ENCODE peak calls at places on chromosomes 5 and 9, in six cellular contexts. N, M, T, L, W and R are unnamed samples.

GRCh38 chr9:88396836-88397577 is 8.8 kb downstream of the SPIN1 start:
- DNase-seq in N (peak; percentile 16), M (peak; percentile 61), T (no peak), L (no peak), W (no peak), R (no peak)

GRCh38 chr5:115838885-115839518 is 2.4 kb downstream of the ATG12 start:
- DNase-seq in N (peak; percentile 86), M (peak; percentile 69), T (no peak), L (no peak), W (no peak), R (no peak)

GRCh38 chr9:91424403-91425176 is 958 bp upstream of the NFIL3 start:
- DNase-seq in N (peak; percentile 98), M (peak; percentile 94), T (peak; percentile 93), L (peak; percentile 97), W (peak; percentile 80), R (peak; percentile 71)

GRCh38 chr5:104793452-104794120 is 1231.0 kb upstream of the NUDT12 start:
- DNase-seq in N (no peak), M (no peak), T (no peak), L (no peak), W (no peak), R (no peak)

GRCh38 chr9:130181645-130182044 is 9.4 kb downstream of the NCS1 start:
- DNase-seq in N (no peak), M (no peak), T (no peak), L (no peak), W (peak; percentile 86), R (no peak)

GRCh38 chr5:1768283-1769000 is 31.2 kb downstream of the MRPL36 start:
- DNase-seq in N (no peak), M (no peak), T (no peak), L (peak; percentile 43), W (no peak), R (no peak)

GRCh38 chr9:35110327-35110758 is 5.3 kb downstream of the ATOSB start:
- DNase-seq in N (peak; percentile 67), M (peak; percentile 49), T (no peak), L (peak; percentile 92), W (peak; percentile 26), R (peak; percentile 77)

GRCh38 chr5:53423724-53424123 is 56.7 kb upstream of the FST start:
- DNase-seq in N (no peak), M (no peak), T (no peak), L (no peak), W (no peak), R (no peak)

GRCh38 chr5:149210968-149211495 is 60.6 kb upstream of the AFAP1L1 start:
- DNase-seq in N (no peak), M (peak; percentile 12), T (no peak), L (no peak), W (no peak), R (no peak)

GRCh38 chr9:26262431-26262830 is 584.2 kb upstream of the TUSC1 start:
- DNase-seq in N (no peak), M (no peak), T (no peak), L (no peak), W (no peak), R (no peak)

GRCh38 chr5:113574417-113574816 is 60.9 kb downstream of the YTHDC2 start:
- DNase-seq in N (no peak), M (peak; percentile 86), T (no peak), L (no peak), W (no peak), R (peak; percentile 83)

GRCh38 chr5:172584638-172585037 is 56.4 kb upstream of the NEURL1B start:
- DNase-seq in N (no peak), M (no peak), T (peak; percentile 51), L (no peak), W (no peak), R (no peak)

GRCh38 chr9:83935276-83935890 is 14.2 kb upstream of the KIF27 start:
- DNase-seq in N (peak; percentile 76), M (peak; percentile 87), T (no peak), L (no peak), W (peak; percentile 36), R (peak; percentile 24)

GRCh38 chr5:158755971-158756370 is 343.7 kb downstream of the EBF1 start:
- DNase-seq in N (no peak), M (no peak), T (no peak), L (no peak), W (no peak), R (peak; percentile 39)

GRCh38 chr9:98084396-98084795 is 27.9 kb downstream of the NANS start:
- DNase-seq in N (no peak), M (peak; percentile 50), T (no peak), L (no peak), W (no peak), R (no peak)

GRCh38 chr5:164358531-164359259 is 853.3 kb downstream of the MAT2B start:
- DNase-seq in N (peak; percentile 63), M (peak; percentile 59), T (no peak), L (no peak), W (no peak), R (peak; percentile 86)

GRCh38 chr5:149212203-149212951 is 59.3 kb upstream of the AFAP1L1 start:
- DNase-seq in N (peak; percentile 85), M (peak; percentile 90), T (no peak), L (no peak), W (no peak), R (peak; percentile 100)

GRCh38 chr5:177440211-177440989 is 6.2 kb upstream of the PRR7 start:
- DNase-seq in N (no peak), M (no peak), T (peak; percentile 61), L (no peak), W (no peak), R (peak; percentile 17)

GRCh38 chr9:95029720-95030119 is 287.8 kb downstream of the FANCC start:
- DNase-seq in N (peak; percentile 65), M (no peak), T (no peak), L (no peak), W (no peak), R (no peak)

GRCh38 chr5:77628840-77629552 is 9.5 kb downstream of the OTP start:
- DNase-seq in N (no peak), M (no peak), T (no peak), L (no peak), W (no peak), R (no peak)

GRCh38 chr5:77631166-77631582 is 7.3 kb downstream of the OTP start:
- DNase-seq in N (no peak), M (no peak), T (no peak), L (no peak), W (no peak), R (no peak)

GRCh38 chr5:77627869-77628674 is 10.4 kb downstream of the OTP start:
- DNase-seq in N (no peak), M (no peak), T (no peak), L (no peak), W (no peak), R (no peak)

GRCh38 chr5:77630246-77631165 is 8.0 kb downstream of the OTP start:
- DNase-seq in N (peak; percentile 32), M (no peak), T (peak; percentile 73), L (no peak), W (peak; percentile 43), R (peak; percentile 85)

GRCh38 chr5:77629553-77630245 is 8.8 kb downstream of the OTP start:
- DNase-seq in N (no peak), M (no peak), T (no peak), L (no peak), W (no peak), R (no peak)
- H3K9me3 ChIP-seq in N (peaks cover 32% of the 10 kb centered on the region), M (no peaks in the 10 kb centered on the region), T (no peaks in the 10 kb centered on the region), L (no peaks in the 10 kb centered on the region), W (peaks cover 12% of the 10 kb centered on the region), R (no peaks in the 10 kb centered on the region)

DNA sequence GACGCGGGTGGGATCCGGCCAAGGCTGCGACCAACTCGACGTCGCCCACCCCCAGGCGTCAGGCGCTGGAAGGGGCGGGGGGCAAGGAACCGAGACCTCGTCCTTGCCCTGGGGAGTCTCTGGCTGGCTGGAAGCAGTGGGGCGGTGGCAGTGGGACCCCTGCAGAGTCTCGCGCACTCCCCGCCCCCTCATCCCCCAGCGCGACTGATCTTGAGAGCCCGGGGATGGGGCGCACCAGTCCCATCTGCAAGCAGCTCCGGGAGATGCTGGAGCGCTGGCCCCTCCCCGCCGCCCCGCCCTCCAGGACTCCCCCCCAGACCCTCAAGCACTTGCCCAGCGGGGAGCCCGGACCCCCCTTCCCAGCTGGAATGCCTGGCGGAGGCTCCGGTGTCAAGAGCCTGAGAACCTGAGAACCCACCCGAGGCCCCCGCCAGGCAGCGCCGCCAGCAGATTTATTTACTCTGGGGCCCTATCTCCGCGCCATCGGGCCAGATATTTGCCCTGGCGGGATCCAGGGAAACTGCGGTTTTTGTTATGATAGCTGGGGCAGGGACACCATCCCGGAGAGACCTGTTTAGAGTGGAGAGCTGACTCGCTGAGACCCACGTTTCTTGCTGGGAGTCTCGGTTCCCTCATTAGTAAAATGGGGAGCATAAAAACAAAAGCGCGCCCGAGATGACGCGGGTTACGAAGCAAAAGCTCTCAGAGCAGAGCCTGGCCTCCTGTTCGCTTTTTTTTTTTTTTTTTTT is 1.2 kb downstream of the PRRT1B start:
- DNase-seq in N (peak; percentile 59), M (peak; percentile 6), T (no peak), L (no peak), W (peak; percentile 63), R (no peak)
- H3K27me3 ChIP-seq in N (peaks cover 27% of the 10 kb centered on the region), M (peaks cover 22% of the 10 kb centered on the region), T (peaks cover 26% of the 10 kb centered on the region), L (peaks cover 3% of the 10 kb centered on the region), W (peaks cover 59% of the 10 kb centered on the region), R (peaks cover 24% of the 10 kb centered on the region)

GRCh38 chr5:18067615-18068014 is 433.4 kb downstream of the TAF11L14 start:
- DNase-seq in N (no peak), M (no peak), T (no peak), L (no peak), W (no peak), R (no peak)
- H3K9me3 ChIP-seq in N (peaks cover 15% of the 10 kb centered on the region), M (no peaks in the 10 kb centered on the region), T (no peaks in the 10 kb centered on the region), L (no peaks in the 10 kb centered on the region), W (no peaks in the 10 kb centered on the region), R (no peaks in the 10 kb centered on the region)

DNA sequence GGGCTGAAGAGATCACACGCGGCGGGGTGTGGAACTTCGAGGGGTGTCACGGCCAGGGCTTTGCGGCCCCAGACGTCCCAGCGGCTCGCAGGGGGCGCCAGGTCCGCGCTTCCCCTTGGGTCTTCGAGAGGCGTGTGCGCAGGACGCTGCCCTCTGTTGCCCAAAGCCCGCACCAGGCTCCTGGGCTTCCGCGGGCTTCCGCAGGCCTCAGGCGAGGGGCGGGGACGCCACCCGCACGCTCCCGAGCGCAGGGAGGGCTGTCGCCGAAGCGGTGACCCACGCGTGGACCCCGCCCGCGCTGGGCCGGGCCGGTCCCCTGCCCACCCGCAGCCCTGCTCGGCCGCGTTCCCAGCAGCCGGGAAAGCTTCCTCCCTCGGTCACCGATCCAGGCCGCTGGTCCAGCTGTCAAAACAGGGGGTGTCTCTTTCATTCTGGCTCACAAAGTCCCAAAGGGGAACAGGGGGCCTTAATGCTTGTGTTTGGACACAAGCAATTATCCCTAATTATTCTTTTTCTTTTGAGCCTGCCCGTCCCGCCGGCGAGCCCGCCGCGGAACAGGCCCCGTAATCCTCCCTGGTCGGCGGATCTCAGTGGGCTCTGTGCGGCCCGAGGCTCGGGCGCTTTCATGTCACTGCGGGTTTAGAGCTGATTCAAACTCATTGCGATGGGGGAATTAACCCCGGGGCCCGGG is 60.6 kb downstream of the TMEM174 start:
- DNase-seq in N (peak; percentile 20), M (no peak), T (no peak), L (no peak), W (no peak), R (no peak)
- H3K27me3 ChIP-seq in N (peaks cover 42% of the 10 kb centered on the region), M (peaks cover 99% of the 10 kb centered on the region), T (peaks cover 95% of the 10 kb centered on the region), L (peaks cover 5% of the 10 kb centered on the region), W (peaks cover 87% of the 10 kb centered on the region), R (no peaks in the 10 kb centered on the region)

DNA sequence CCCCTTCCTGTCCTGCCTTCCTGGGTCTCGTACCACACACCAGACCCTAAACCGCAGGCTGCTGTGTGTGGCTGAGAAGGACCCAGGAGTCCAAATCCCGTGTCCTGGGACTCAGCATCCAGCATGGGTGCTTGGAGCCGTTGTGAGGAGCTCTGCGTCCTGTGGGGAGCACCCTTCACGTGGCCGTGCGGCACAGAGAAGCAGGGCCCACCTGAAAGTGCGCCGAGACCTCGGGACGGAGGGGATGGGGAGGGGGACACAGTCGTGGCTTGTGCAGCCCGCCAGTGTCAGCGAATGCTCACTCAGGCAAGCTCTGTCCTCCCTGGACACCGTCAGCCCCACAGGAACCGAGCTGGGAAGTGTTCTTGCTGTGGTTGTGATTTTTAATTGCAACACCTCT is 244.6 kb downstream of the CACNA1B start:
- DNase-seq in N (no peak), M (no peak), T (no peak), L (no peak), W (no peak), R (no peak)
- H3K9me3 ChIP-seq in N (no peaks in the 10 kb centered on the region), M (no peaks in the 10 kb centered on the region), T (no peaks in the 10 kb centered on the region), L (no peaks in the 10 kb centered on the region), W (no peaks in the 10 kb centered on the region), R (no peaks in the 10 kb centered on the region)